ENCODE peak calls at places on chromosome 7, in four cellular contexts. One of them, this sample, is unnamed.

GRCh38 chr7:156751319-156751718 is 110.7 kb downstream of the RNF32 start:
- DNase-seq in K562: no peak
- DNase-seq in GM12878: no peak
- DNase-seq in HepG2: no peak
- DNase-seq in this sample: peak

GRCh38 chr7:133984023-133984422 is 143.1 kb upstream of the LRGUK start:
- DNase-seq in K562: no peak
- DNase-seq in HepG2: no peak
- DNase-seq in GM12878: no peak
- DNase-seq in this sample: no peak

GRCh38 chr7:101108961-101109360 is 17.9 kb upstream of the SERPINE1 start:
- DNase-seq in HepG2: no peak
- DNase-seq in K562: no peak
- DNase-seq in GM12878: no peak
- DNase-seq in this sample: peak

GRCh38 chr7:13897825-13898224 is 91.6 kb downstream of the ETV1 start:
- DNase-seq in GM12878: no peak
- DNase-seq in HepG2: no peak
- DNase-seq in K562: no peak
- DNase-seq in this sample: no peak

GRCh38 chr7:43647772-43648643 is 65.1 kb downstream of the STK17A start:
- DNase-seq in K562: no peak
- DNase-seq in GM12878: peak
- DNase-seq in HepG2: peak
- DNase-seq in this sample: peak

GRCh38 chr7:100655908-100656674 is at the start of gene ACTL6B:
- DNase-seq in GM12878: no peak
- DNase-seq in K562: peak
- DNase-seq in HepG2: no peak
- DNase-seq in this sample: peak

GRCh38 chr7:27151945-27152815 is at the start of gene HOXA3:
- DNase-seq in GM12878: no peak
- DNase-seq in HepG2: no peak
- DNase-seq in K562: no peak
- DNase-seq in this sample: no peak

GRCh38 chr7:117445206-117445605 is 17.9 kb upstream of the ASZ1 start:
- DNase-seq in GM12878: no peak
- DNase-seq in HepG2: no peak
- DNase-seq in K562: no peak
- DNase-seq in this sample: no peak

GRCh38 chr7:29453022-29453421 is 110.6 kb upstream of the PRR15 start:
- DNase-seq in GM12878: no peak
- DNase-seq in K562: no peak
- DNase-seq in HepG2: no peak
- DNase-seq in this sample: no peak

GRCh38 chr7:13279854-13280435 is 592.5 kb downstream of the ARL4A start:
- DNase-seq in K562: no peak
- DNase-seq in HepG2: peak
- DNase-seq in GM12878: no peak
- DNase-seq in this sample: peak

GRCh38 chr7:69190738-69191137 is 407.5 kb upstream of the AUTS2 start:
- DNase-seq in HepG2: no peak
- DNase-seq in GM12878: no peak
- DNase-seq in K562: no peak
- DNase-seq in this sample: no peak

GRCh38 chr7:146735992-146736391 is 619.4 kb downstream of the CNTNAP2 start:
- DNase-seq in HepG2: no peak
- DNase-seq in K562: no peak
- DNase-seq in GM12878: no peak
- DNase-seq in this sample: no peak

GRCh38 chr7:122006687-122007086 is 133.7 kb downstream of the PTPRZ1 start:
- DNase-seq in GM12878: no peak
- DNase-seq in K562: no peak
- DNase-seq in HepG2: no peak
- DNase-seq in this sample: no peak

GRCh38 chr7:55056577-55057480 is 38.0 kb downstream of the EGFR start:
- DNase-seq in GM12878: no peak
- DNase-seq in HepG2: no peak
- DNase-seq in K562: no peak
- DNase-seq in this sample: peak

GRCh38 chr7:43479042-43479441 is 103.9 kb upstream of the STK17A start:
- DNase-seq in HepG2: peak
- DNase-seq in GM12878: no peak
- DNase-seq in K562: no peak
- DNase-seq in this sample: no peak

GRCh38 chr7:138878847-138879246 is 80.9 kb upstream of the ATP6V0A4 start:
- DNase-seq in HepG2: no peak
- DNase-seq in GM12878: no peak
- DNase-seq in K562: no peak
- DNase-seq in this sample: no peak

GRCh38 chr7:130494480-130494879 is 2.6 kb downstream of the MEST start:
- DNase-seq in GM12878: no peak
- DNase-seq in HepG2: no peak
- DNase-seq in K562: no peak
- DNase-seq in this sample: no peak

GRCh38 chr7:17523813-17524741 is 225.6 kb downstream of the AHR start:
- DNase-seq in K562: no peak
- DNase-seq in GM12878: no peak
- DNase-seq in HepG2: peak
- DNase-seq in this sample: peak

DNA sequence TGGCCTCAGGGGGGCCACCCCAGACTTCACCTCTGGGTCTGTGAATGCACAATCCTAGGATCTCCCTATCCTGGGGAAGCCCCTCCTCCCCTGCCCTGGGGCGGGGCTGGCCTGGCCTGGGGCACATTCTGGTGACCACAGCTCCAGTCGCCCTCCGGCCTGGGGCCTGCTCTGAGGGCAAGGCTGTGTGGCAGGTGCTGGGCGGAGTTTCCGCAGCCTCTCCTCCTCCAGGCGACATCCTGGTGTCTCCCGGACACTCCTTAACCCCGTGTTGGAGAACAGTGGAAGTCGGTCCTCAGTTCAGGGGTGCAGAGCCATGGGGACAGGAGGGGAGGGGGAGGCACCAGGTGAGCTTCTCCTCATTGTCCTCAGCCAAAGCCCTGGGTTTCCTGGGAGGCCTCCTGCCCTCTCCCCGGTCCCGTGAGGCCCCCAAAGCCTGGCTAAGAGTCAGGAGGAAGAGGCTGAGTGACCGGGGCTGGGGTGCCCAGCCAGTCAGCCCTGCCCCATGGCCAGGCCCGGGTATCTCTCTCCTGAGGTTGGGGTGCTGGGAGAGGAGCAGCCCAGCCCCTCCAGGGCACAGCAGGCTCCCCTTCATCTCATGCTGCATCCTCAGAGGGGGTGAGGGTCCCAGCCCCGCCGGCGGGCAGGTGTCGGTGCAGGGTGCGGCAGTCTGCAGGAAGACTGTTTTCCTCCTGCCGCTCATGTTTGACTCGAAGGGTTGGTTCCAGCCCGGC is 22.6 kb downstream of the UNCX start:
- DNase-seq in K562: no peak
- DNase-seq in HepG2: no peak
- DNase-seq in GM12878: no peak
- DNase-seq in this sample: no peak
- TF ChIP-seq BHLHE40 in K562: no peak
- TF ChIP-seq BHLHE40 in HepG2: no peak
- TF ChIP-seq BHLHE40 in GM12878: no peak
- TF ChIP-seq BHLHE40 in this sample: no peak

GRCh38 chr7:150404785-150405583 is 25.9 kb downstream of the ZNF775 start:
- DNase-seq in K562: peak
- DNase-seq in HepG2: peak
- DNase-seq in GM12878: no peak
- DNase-seq in this sample: peak
- TF ChIP-seq EP300 in K562: peak
- TF ChIP-seq EP300 in HepG2: peak
- TF ChIP-seq EP300 in GM12878: no peak
- TF ChIP-seq EP300 in this sample: no peak

GRCh38 chr7:1352656-1353286 is 106.5 kb downstream of the MICALL2 start:
- DNase-seq in K562: no peak
- DNase-seq in HepG2: no peak
- DNase-seq in GM12878: no peak
- DNase-seq in this sample: no peak

GRCh38 chr7:1354661-1355567 is 104.4 kb downstream of the MICALL2 start:
- DNase-seq in HepG2: no peak
- DNase-seq in K562: no peak
- DNase-seq in GM12878: no peak
- DNase-seq in this sample: no peak

GRCh38 chr7:1358376-1359050 is 100.8 kb downstream of the MICALL2 start:
- DNase-seq in HepG2: no peak
- DNase-seq in K562: no peak
- DNase-seq in GM12878: no peak
- DNase-seq in this sample: no peak

GRCh38 chr7:1357601-1358271 is 101.5 kb downstream of the MICALL2 start:
- DNase-seq in HepG2: no peak
- DNase-seq in K562: peak
- DNase-seq in GM12878: no peak
- DNase-seq in this sample: no peak

DNA sequence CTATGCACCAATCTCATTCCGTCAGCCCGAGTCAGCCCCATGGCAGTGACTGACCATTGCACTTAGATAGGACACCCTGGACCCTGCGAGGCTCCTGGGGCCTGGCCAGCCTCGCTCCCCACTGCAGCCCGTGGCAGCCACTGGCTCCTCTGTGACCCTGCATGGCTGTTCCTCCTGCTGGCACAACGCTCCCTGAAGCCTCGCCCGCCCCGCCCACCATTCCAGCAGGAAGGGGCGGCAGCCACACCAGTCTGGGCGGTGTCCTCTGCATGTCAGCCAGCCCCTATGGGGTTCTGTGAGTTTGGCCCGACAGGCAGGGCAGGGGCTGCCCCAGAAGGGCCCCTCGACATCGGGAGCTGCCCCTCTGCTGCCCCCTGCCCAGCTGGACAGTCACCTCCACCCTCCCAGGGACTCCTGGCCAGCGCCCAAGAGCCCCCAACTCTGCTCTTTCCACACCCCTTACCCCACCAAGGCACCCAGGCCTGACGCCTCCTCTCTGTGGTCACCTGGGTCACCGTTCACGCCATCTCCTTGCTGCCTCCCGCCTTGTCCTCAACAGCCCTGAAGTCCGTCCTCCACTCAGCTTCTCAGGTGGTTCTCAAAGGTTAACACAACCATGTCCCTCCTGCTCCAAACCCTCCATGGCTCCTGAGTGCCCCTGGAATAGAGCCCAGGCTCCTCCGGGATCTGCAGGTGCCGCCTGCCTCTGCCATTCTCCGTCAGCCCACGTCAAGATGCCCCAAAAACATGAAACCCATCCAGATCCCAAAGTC is 103.5 kb downstream of the MICALL2 start:
- DNase-seq in GM12878: no peak
- DNase-seq in K562: no peak
- DNase-seq in HepG2: no peak
- DNase-seq in this sample: no peak
- TF ChIP-seq POLR2AphosphoS2 in GM12878: no peak
- TF ChIP-seq POLR2AphosphoS2 in K562: no peak
- TF ChIP-seq POLR2AphosphoS2 in HepG2: no peak
- TF ChIP-seq POLR2AphosphoS2 in this sample: no peak

GRCh38 chr7:80445351-80445750 is 66.5 kb downstream of the GNAT3 start:
- DNase-seq in HepG2: no peak
- DNase-seq in K562: no peak
- DNase-seq in GM12878: no peak
- DNase-seq in this sample: no peak

GRCh38 chr7:80440908-80441307 is 71.0 kb downstream of the GNAT3 start:
- DNase-seq in HepG2: no peak
- DNase-seq in GM12878: no peak
- DNase-seq in K562: no peak
- DNase-seq in this sample: no peak

GRCh38 chr7:80443336-80443735 is 68.5 kb downstream of the GNAT3 start:
- DNase-seq in GM12878: no peak
- DNase-seq in K562: no peak
- DNase-seq in HepG2: no peak
- DNase-seq in this sample: no peak

GRCh38 chr7:80439894-80440811 is 71.7 kb downstream of the GNAT3 start:
- DNase-seq in GM12878: no peak
- DNase-seq in K562: no peak
- DNase-seq in HepG2: no peak
- DNase-seq in this sample: no peak
- TF ChIP-seq BHLHE40 in GM12878: no peak
- TF ChIP-seq BHLHE40 in K562: no peak
- TF ChIP-seq BHLHE40 in HepG2: no peak
- TF ChIP-seq BHLHE40 in this sample: no peak

GRCh38 chr7:22579961-22580360 is 80.0 kb upstream of the STEAP1B start:
- DNase-seq in GM12878: no peak
- DNase-seq in HepG2: no peak
- DNase-seq in K562: no peak
- DNase-seq in this sample: no peak

GRCh38 chr7:22574756-22575517 is 74.9 kb upstream of the STEAP1B start:
- DNase-seq in GM12878: no peak
- DNase-seq in HepG2: no peak
- DNase-seq in K562: no peak
- DNase-seq in this sample: no peak

GRCh38 chr7:22578048-22578770 is 78.2 kb upstream of the STEAP1B start:
- DNase-seq in HepG2: no peak
- DNase-seq in GM12878: no peak
- DNase-seq in K562: no peak
- DNase-seq in this sample: peak

GRCh38 chr7:22581099-22581498 is 81.1 kb upstream of the STEAP1B start:
- DNase-seq in K562: no peak
- DNase-seq in HepG2: no peak
- DNase-seq in GM12878: no peak
- DNase-seq in this sample: no peak

DNA sequence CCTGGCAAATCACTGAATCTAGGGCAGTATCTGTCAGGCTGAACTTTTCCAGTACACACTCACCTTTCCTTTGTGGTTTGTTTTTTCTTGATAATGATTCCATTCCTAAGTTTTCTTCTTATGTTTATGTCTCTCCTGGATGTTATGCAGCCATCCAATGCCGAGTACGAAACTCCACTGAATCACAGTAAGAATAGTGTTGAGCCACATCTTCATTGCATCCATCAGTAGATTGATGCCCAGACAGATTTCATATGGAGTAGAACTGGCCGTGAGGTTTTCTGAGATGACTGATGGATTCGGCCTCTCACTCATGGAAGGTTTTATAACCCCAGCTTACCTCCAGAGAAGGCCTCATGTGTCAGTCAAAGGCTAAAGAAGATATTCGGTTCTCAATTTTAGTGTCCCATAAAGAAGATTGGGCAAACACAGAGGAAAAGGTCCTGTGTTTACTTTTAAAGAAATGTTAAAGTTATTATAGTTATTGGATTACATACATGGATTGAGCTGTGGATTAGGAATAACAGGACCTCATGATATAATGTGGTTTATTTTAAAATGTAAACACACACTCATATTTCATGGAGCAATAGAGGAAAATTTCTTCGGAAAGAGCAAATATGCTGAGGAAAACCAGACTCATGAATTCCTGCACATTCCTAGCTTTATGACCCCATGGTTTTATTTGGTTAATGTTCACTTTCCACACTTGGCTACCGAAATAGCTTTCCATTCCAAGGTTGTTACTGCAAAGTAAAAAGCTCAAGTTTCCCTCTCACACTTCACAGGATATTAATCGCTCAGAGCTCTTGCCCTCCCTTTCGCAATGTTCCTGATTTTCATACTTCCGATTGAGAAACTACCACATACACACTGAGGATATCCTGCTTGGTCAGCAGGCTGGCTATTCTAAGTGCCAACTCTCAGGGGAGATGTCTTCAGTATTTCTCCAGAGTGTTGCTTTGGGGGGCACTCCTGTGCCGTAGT is 77.2 kb upstream of the STEAP1B start:
- DNase-seq in K562: no peak
- DNase-seq in HepG2: no peak
- DNase-seq in GM12878: no peak
- DNase-seq in this sample: peak
- TF ChIP-seq EP300 in K562: no peak
- TF ChIP-seq EP300 in HepG2: no peak
- TF ChIP-seq EP300 in GM12878: no peak
- TF ChIP-seq EP300 in this sample: peak

This sample was measured in A549.